ENCODE peak calls at places on chromosomes 16 and 17, in eight cellular contexts. L, G, Q, Y, S, I, H and T are unnamed samples.

GRCh38 chr17:170130-170654 is 11.3 kb downstream of the DOC2B start:
- DNase-seq in L (no peak), G (no peak), Q (no peak), Y (no peak), S (no peak), I (no peak), H (no peak), T (no peak)

GRCh38 chr16:19218581-19218980 is 50.5 kb downstream of the SYT17 start:
- DNase-seq in L (no peak), G (no peak), Q (no peak), Y (no peak), S (no peak), I (no peak), H (no peak), T (no peak)

GRCh38 chr16:66459878-66460277 is 32.8 kb downstream of the BEAN1 start:
- DNase-seq in L (peak), G (no peak), Q (no peak), Y (no peak), S (no peak), I (no peak), H (peak), T (peak)

GRCh38 chr16:57984443-57985203 is 13.7 kb upstream of the CNGB1 start:
- DNase-seq in L (peak), G (no peak), Q (no peak), Y (peak), S (no peak), I (no peak), H (peak), T (peak)

GRCh38 chr17:63702223-63702577 is 2.3 kb upstream of the LIMD2 start:
- DNase-seq in L (no peak), G (peak), Q (peak), Y (no peak), S (no peak), I (no peak), H (no peak), T (no peak)

GRCh38 chr17:82668631-82669099 is 20.4 kb upstream of the WDR45B start:
- DNase-seq in L (peak), G (peak), Q (no peak), Y (peak), S (peak), I (no peak), H (peak), T (peak)

GRCh38 chr17:71080937-71081336 is 911.6 kb downstream of the KCNJ2 start:
- DNase-seq in L (peak), G (no peak), Q (no peak), Y (no peak), S (no peak), I (no peak), H (no peak), T (no peak)

GRCh38 chr16:30394603-30395154 is 541 bp upstream of the ZNF48 start:
- DNase-seq in L (no peak), G (no peak), Q (peak), Y (peak), S (no peak), I (no peak), H (peak), T (peak)

GRCh38 chr17:70517808-70518207 is 348.5 kb downstream of the KCNJ2 start:
- DNase-seq in L (no peak), G (no peak), Q (no peak), Y (peak), S (no peak), I (no peak), H (no peak), T (no peak)

GRCh38 chr16:51971184-51971583 is 575.8 kb downstream of the TOX3 start:
- DNase-seq in L (peak), G (peak), Q (no peak), Y (peak), S (no peak), I (no peak), H (no peak), T (peak)

GRCh38 chr16:26542198-26542597 is 524.5 kb upstream of the C16orf82 start:
- DNase-seq in L (no peak), G (no peak), Q (no peak), Y (no peak), S (no peak), I (no peak), H (no peak), T (no peak)

GRCh38 chr17:45073414-45074070 is 12.4 kb downstream of the NMT1 start:
- DNase-seq in L (no peak), G (no peak), Q (no peak), Y (peak), S (no peak), I (no peak), H (peak), T (no peak)

GRCh38 chr17:53454337-53454736 is 368.4 kb upstream of the KIF2B start:
- DNase-seq in L (no peak), G (no peak), Q (no peak), Y (no peak), S (no peak), I (no peak), H (no peak), T (no peak)

GRCh38 chr17:43953746-43954145 is at the start of gene PYY:
- DNase-seq in L (peak), G (no peak), Q (no peak), Y (no peak), S (no peak), I (no peak), H (no peak), T (peak)

GRCh38 chr17:43952724-43953666 is 745 bp downstream of the PYY start:
- DNase-seq in L (peak), G (no peak), Q (no peak), Y (no peak), S (no peak), I (no peak), H (no peak), T (peak)

GRCh38 chr17:43952351-43952723 is 1.4 kb downstream of the PYY start:
- DNase-seq in L (peak), G (no peak), Q (no peak), Y (no peak), S (no peak), I (no peak), H (peak), T (peak)

GRCh38 chr17:43958953-43959352 is 5.2 kb upstream of the PYY start:
- DNase-seq in L (no peak), G (no peak), Q (no peak), Y (peak), S (no peak), I (peak), H (no peak), T (no peak)

GRCh38 chr17:43956222-43956621 is 2.5 kb upstream of the PYY start:
- DNase-seq in L (no peak), G (no peak), Q (no peak), Y (no peak), S (no peak), I (no peak), H (no peak), T (no peak)
- H2AFZ ChIP-seq in L (no peak), G (no peak), Q (no peak), Y (no peak), S (no peak), I (no peak), H (no peak), T (no peak)

GRCh38 chr16:49598386-49599170 is 225.0 kb downstream of the C16orf78 start:
- DNase-seq in L (peak), G (no peak), Q (no peak), Y (no peak), S (no peak), I (no peak), H (no peak), T (no peak)

GRCh38 chr16:49594706-49595534 is 221.3 kb downstream of the C16orf78 start:
- DNase-seq in L (peak), G (no peak), Q (no peak), Y (no peak), S (no peak), I (no peak), H (no peak), T (no peak)

GRCh38 chr16:49597796-49598195 is 224.2 kb downstream of the C16orf78 start:
- DNase-seq in L (peak), G (no peak), Q (no peak), Y (no peak), S (no peak), I (no peak), H (no peak), T (no peak)

GRCh38 chr16:49596699-49597291 is 223.2 kb downstream of the C16orf78 start:
- DNase-seq in L (peak), G (no peak), Q (no peak), Y (no peak), S (no peak), I (no peak), H (no peak), T (no peak)

GRCh38 chr16:49596119-49596518 is 222.5 kb downstream of the C16orf78 start:
- DNase-seq in L (peak), G (no peak), Q (no peak), Y (peak), S (no peak), I (no peak), H (peak), T (peak)
- H3K27ac ChIP-seq in L (no peak), G (no peak), Q (no peak), Y (no peak), S (no peak), I (no peak), H (no peak), T (peak)

DNA sequence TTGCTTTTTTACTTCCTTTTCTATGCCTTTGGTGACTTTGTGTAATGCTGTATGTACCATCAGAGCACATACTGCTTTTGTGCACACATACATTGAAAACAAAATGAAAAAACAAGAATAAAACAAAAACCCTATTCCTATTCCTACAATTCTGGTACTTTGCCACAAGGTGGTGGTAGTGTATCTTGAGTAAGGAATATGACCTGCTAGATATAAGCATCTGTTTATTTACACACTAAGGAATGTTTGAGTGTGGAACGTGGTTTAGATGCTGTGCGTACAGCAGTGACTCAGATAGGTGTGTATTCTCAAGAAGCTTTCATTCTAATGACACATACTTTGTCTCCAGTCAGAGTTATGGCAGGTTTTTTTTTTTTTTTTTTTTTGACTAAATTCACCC is 606.2 kb downstream of the WWOX start:
- DNase-seq in L (no peak), G (peak), Q (no peak), Y (peak), S (no peak), I (peak), H (peak), T (peak)
- TF ChIP-seq CTCF in L (peak), G (peak), Q (peak), Y (peak), S (no peak), I (peak), H (peak), T (peak)

DNA sequence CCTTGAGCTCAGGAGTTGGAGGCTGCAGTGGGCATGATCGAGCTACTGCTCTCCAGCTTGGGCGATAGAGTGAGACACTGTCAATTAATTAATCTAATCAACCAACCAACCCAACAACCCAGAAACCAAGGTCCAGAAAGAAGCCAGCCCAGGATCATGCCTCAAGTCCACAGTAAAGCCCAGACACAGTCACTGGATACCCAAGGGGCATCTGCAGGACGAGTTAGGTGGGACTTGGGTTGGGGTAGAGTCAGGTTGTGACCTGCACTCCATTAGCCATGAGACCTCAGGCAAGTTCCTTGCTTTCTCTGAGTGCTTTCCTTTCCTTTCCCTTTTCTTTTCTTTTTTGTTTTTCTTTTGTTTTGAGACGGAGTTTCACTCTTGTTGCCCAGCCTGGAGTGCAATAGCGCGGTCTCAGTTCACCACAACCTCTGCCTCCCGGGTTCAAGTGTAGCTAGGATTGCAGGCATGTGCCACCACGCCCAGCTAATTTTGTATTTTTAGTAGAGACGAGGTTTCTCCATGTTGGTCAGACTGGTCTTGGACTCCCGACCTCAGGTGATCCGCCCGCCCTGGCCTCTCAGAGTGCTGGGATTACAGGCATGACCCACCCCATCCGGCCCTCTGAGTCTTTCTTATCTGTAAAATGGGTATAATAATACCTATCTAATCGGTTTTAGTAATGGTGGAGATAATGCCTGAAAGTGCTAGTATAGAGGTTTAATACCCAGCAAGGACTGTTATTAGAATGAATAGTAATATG is 3.5 kb upstream of the HSD17B1 start:
- DNase-seq in L (no peak), G (no peak), Q (no peak), Y (no peak), S (no peak), I (no peak), H (no peak), T (no peak)
- H2AFZ ChIP-seq in L (no peak), G (no peak), Q (no peak), Y (no peak), S (no peak), I (no peak), H (no peak), T (no peak)

GRCh38 chr16:69763557-69763942 is 1.4 kb downstream of the WWP2 start:
- DNase-seq in L (no peak), G (no peak), Q (no peak), Y (no peak), S (no peak), I (no peak), H (no peak), T (no peak)
- H3K27ac ChIP-seq in L (no peak), G (peak), Q (no peak), Y (no peak), S (no peak), I (peak), H (peak), T (no peak)

DNA sequence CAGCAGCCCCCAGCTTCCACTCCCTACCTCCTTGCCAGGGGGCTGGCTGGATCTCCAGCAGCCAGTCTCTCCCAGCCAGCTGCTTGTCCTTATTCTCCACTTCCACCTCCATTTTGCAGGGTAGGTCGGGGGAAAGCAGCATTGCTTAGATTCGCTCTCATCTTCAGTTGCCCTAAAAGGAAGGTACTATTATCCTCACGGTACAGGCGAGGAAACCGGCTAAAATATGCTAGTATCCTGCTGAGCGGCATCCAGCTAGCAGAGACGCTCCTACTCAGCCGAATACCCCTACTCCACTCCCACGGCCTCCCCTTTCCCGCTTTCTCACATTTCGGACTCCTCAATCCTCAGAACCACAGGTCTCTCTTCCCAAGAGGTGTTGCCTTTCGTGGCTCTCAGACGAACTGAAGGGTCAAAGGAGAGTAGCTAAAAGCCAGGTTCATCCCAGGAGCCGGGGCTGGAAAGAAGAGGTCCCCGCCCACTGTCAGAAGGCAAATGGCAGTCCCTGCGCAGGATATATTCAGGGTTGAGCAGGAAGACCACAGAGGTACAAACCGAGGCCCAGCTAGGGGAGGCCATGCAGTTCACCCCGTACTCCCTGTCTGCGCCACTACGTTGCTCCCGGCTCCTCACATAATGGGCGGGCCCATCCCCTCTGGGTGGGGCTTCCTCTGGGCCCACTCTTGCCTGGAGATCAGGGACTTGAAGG is 1.6 kb upstream of the RAB11FIP4 start:
- DNase-seq in L (peak), G (no peak), Q (no peak), Y (no peak), S (no peak), I (no peak), H (no peak), T (no peak)
- TF ChIP-seq CTCF in L (peak), G (peak), Q (no peak), Y (no peak), S (no peak), I (no peak), H (no peak), T (no peak)

GRCh38 chr16:55302635-55303034 is 21.4 kb upstream of the IRX6 start:
- DNase-seq in L (peak), G (no peak), Q (no peak), Y (no peak), S (no peak), I (no peak), H (no peak), T (peak)
- H2AFZ ChIP-seq in L (peak), G (no peak), Q (no peak), Y (no peak), S (no peak), I (no peak), H (no peak), T (peak)

DNA sequence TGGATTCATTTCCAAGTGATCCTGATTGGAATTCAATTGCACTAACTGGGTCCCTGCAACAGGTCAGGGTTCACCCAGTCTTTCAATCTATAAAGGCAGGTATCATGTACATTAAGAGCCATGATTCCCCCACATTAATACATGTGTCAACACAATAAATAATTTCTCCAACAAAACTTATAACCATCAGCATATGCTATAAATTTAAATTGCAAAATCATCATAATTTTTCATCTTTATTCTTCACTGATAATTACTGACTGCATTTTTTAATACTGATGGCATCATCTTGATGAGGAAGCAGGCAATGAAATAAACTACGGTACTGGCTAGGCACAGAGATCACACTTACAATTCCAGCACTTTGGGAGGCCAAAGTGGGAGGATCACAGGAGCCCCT is 59.4 kb downstream of the ZFHX3 start:
- DNase-seq in L (no peak), G (no peak), Q (no peak), Y (no peak), S (no peak), I (no peak), H (no peak), T (no peak)
- H3K27ac ChIP-seq in L (no peak), G (no peak), Q (no peak), Y (no peak), S (no peak), I (peak), H (no peak), T (no peak)

GRCh38 chr17:55321507-55322064 is 56.8 kb downstream of the HLF start:
- DNase-seq in L (no peak), G (no peak), Q (no peak), Y (no peak), S (no peak), I (no peak), H (no peak), T (no peak)

GRCh38 chr17:55322451-55322985 is 57.8 kb downstream of the HLF start:
- DNase-seq in L (no peak), G (no peak), Q (no peak), Y (no peak), S (no peak), I (no peak), H (no peak), T (no peak)

GRCh38 chr17:55319933-55320593 is 55.3 kb downstream of the HLF start:
- DNase-seq in L (no peak), G (no peak), Q (no peak), Y (no peak), S (no peak), I (no peak), H (no peak), T (no peak)

GRCh38 chr17:55318715-55319487 is 54.1 kb downstream of the HLF start:
- DNase-seq in L (no peak), G (no peak), Q (no peak), Y (no peak), S (no peak), I (no peak), H (no peak), T (no peak)

GRCh38 chr17:55320594-55321506 is 56.1 kb downstream of the HLF start:
- DNase-seq in L (no peak), G (no peak), Q (no peak), Y (no peak), S (no peak), I (no peak), H (no peak), T (no peak)
- TF ChIP-seq CTCF in L (no peak), G (no peak), Q (no peak), Y (no peak), S (no peak), I (no peak), H (no peak), T (no peak)

DNA sequence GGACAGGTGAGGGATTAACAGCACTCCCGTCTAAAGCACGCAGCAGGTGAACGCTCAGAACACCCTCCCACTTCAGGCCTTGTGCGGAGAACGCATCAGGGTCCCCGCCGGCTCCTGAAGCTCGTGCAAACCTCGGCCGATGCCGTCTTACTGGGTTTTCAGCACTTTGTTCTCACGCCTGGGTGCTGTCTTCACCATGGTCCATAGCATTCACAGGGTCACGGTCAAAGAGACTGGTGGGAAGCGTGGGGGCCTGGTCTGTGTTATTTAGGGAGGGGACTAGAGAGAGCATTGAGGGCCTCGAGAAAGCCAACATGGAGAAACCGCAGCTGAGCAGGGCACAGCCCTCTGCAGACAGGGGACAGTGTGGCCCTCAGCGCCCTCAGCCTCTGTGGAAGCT is 26.6 kb downstream of the CIBAR2 start:
- DNase-seq in L (no peak), G (no peak), Q (no peak), Y (no peak), S (no peak), I (no peak), H (no peak), T (no peak)
- H2AFZ ChIP-seq in L (no peak), G (no peak), Q (no peak), Y (no peak), S (no peak), I (no peak), H (no peak), T (no peak)